ENCODE peak calls at places on chromosomes 7 and 10, in six cellular contexts. One of them, this sample, is unnamed.

GRCh38 chr10:116274141-116274861 is 1.3 kb upstream of the GFRA1 start:
- DNase-seq in A549: peak
- DNase-seq in GM12878: no peak
- DNase-seq in K562: no peak
- DNase-seq in HepG2: no peak
- DNase-seq in endothelial cell of umbilical vein: no peak
- DNase-seq in this sample: no peak

GRCh38 chr10:77328272-77328816 is 309.3 kb downstream of the KCNMA1 start:
- DNase-seq in endothelial cell of umbilical vein: peak
- DNase-seq in GM12878: no peak
- DNase-seq in HepG2: peak
- DNase-seq in K562: peak
- DNase-seq in A549: no peak
- DNase-seq in this sample: peak

GRCh38 chr7:96304573-96304972 is 17.3 kb downstream of the SLC25A13 start:
- DNase-seq in endothelial cell of umbilical vein: no peak
- DNase-seq in HepG2: no peak
- DNase-seq in GM12878: no peak
- DNase-seq in K562: no peak
- DNase-seq in A549: no peak
- DNase-seq in this sample: no peak

GRCh38 chr10:50394832-50395231 is 143.5 kb upstream of the ASAH2 start:
- DNase-seq in GM12878: no peak
- DNase-seq in K562: no peak
- DNase-seq in endothelial cell of umbilical vein: peak
- DNase-seq in A549: no peak
- DNase-seq in HepG2: no peak
- DNase-seq in this sample: no peak

GRCh38 chr10:101273736-101274135 is 44.5 kb upstream of the LBX1 start:
- DNase-seq in A549: no peak
- DNase-seq in HepG2: no peak
- DNase-seq in GM12878: no peak
- DNase-seq in K562: no peak
- DNase-seq in endothelial cell of umbilical vein: no peak
- DNase-seq in this sample: no peak

GRCh38 chr10:122368502-122369254 is 5.8 kb upstream of the PLEKHA1 start:
- DNase-seq in GM12878: no peak
- DNase-seq in HepG2: no peak
- DNase-seq in K562: no peak
- DNase-seq in endothelial cell of umbilical vein: peak
- DNase-seq in A549: no peak
- DNase-seq in this sample: no peak

GRCh38 chr7:1046722-1047679 is 2.7 kb downstream of the GPR146 start:
- DNase-seq in endothelial cell of umbilical vein: no peak
- DNase-seq in HepG2: no peak
- DNase-seq in GM12878: no peak
- DNase-seq in K562: no peak
- DNase-seq in A549: no peak
- DNase-seq in this sample: no peak

GRCh38 chr7:105584165-105584564 is 2.9 kb upstream of the EFCAB10 start:
- DNase-seq in endothelial cell of umbilical vein: no peak
- DNase-seq in GM12878: no peak
- DNase-seq in HepG2: no peak
- DNase-seq in A549: no peak
- DNase-seq in K562: no peak
- DNase-seq in this sample: no peak

GRCh38 chr10:18607503-18607902 is 43.9 kb downstream of the NSUN6 start:
- DNase-seq in GM12878: no peak
- DNase-seq in HepG2: peak
- DNase-seq in A549: peak
- DNase-seq in K562: peak
- DNase-seq in endothelial cell of umbilical vein: peak
- DNase-seq in this sample: no peak

DNA sequence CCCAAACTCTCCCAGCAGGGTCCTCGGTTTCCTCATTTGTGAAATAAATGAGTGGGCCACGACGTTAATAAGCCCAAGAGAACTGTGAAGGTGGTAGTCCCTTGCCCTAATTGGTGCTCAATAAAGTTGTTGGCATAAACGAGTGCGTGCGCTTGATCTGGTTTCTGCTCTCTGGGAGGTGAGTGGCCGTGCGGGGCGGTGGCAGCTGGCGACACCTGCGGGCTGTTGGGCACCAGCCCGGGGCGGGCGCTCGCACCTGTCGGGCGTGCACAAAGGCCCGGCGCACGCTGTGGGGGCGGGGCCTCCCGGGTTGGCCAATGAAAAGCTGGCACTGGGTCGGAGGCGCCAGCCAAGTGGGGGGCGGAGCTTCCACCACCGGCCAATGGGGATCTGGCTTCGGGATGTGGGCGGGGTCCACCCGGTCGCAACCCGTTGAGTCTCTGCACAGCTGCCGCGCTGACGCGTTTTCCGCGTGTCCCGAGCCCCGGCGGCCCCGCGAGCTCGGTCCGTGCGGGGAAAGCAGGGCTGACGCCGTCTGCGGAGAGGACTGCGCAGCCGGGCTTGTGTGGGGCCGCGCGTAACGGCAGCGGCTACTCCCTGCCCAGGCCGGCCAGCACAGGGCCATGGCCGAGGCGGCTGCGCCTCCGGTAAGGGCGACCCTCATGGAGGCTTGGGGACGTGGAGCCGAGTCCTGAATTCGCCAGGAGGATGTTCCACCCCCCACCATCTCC is 23.0 kb downstream of the ZNF783 start:
- DNase-seq in HepG2: no peak
- DNase-seq in GM12878: peak
- DNase-seq in A549: peak
- DNase-seq in K562: peak
- DNase-seq in endothelial cell of umbilical vein: peak
- DNase-seq in this sample: no peak
- TF ChIP-seq POLR2A in HepG2: no peak
- TF ChIP-seq POLR2A in GM12878: peak
- TF ChIP-seq POLR2A in A549: peak
- TF ChIP-seq POLR2A in K562: peak
- TF ChIP-seq POLR2A in endothelial cell of umbilical vein: peak
- TF ChIP-seq POLR2A in this sample: no peak

GRCh38 chr10:131437556-131438465 is 126.3 kb upstream of the TCERG1L start:
- DNase-seq in K562: no peak
- DNase-seq in endothelial cell of umbilical vein: no peak
- DNase-seq in HepG2: no peak
- DNase-seq in GM12878: no peak
- DNase-seq in A549: no peak
- DNase-seq in this sample: no peak
- TF ChIP-seq MYC in K562: no peak
- TF ChIP-seq MYC in endothelial cell of umbilical vein: no peak
- TF ChIP-seq MYC in HepG2: no peak
- TF ChIP-seq MYC in GM12878: no peak
- TF ChIP-seq MYC in A549: no peak
- TF ChIP-seq MYC in this sample: no peak

GRCh38 chr10:48898426-48898825 is 41.2 kb downstream of the LRRC18 start:
- DNase-seq in K562: no peak
- DNase-seq in endothelial cell of umbilical vein: no peak
- DNase-seq in HepG2: no peak
- DNase-seq in GM12878: no peak
- DNase-seq in A549: no peak
- DNase-seq in this sample: no peak
- H3K4me3 ChIP-seq in K562: no peak
- H3K4me3 ChIP-seq in endothelial cell of umbilical vein: no peak
- H3K4me3 ChIP-seq in HepG2: no peak
- H3K4me3 ChIP-seq in GM12878: no peak
- H3K4me3 ChIP-seq in A549: no peak
- H3K4me3 ChIP-seq in this sample: no peak

DNA sequence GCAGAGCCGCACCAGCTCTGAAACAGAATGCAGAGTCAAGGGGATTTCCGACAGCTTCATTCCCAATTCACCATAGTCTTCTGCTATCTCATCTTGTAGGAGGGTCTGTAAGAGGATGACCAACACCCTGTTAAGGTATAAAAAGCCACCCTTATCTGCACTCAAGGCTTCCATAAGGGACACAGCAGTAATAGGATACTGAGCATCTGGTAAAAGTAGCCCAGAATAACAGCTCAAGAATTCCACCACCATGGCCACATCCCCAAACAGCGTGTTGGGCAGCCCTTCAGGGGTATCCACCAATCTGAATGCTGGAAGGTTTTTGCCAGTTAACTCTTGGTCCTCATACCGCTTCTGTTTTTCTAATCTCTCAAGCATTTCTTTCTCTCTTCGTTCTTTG is 43.8 kb downstream of the FZD9 start:
- DNase-seq in K562: peak
- DNase-seq in A549: no peak
- DNase-seq in HepG2: no peak
- DNase-seq in endothelial cell of umbilical vein: no peak
- DNase-seq in GM12878: no peak
- DNase-seq in this sample: no peak
- TF ChIP-seq POLR2A in K562: no peak
- TF ChIP-seq POLR2A in A549: no peak
- TF ChIP-seq POLR2A in HepG2: no peak
- TF ChIP-seq POLR2A in endothelial cell of umbilical vein: no peak
- TF ChIP-seq POLR2A in GM12878: no peak
- TF ChIP-seq POLR2A in this sample: no peak

GRCh38 chr10:124745257-124745656 is 1.1 kb upstream of the FAM53B start:
- DNase-seq in K562: no peak
- DNase-seq in GM12878: no peak
- DNase-seq in HepG2: no peak
- DNase-seq in A549: no peak
- DNase-seq in endothelial cell of umbilical vein: no peak
- DNase-seq in this sample: no peak

GRCh38 chr10:124744688-124745055 is 494 bp upstream of the FAM53B start:
- DNase-seq in GM12878: no peak
- DNase-seq in K562: no peak
- DNase-seq in HepG2: peak
- DNase-seq in endothelial cell of umbilical vein: peak
- DNase-seq in A549: peak
- DNase-seq in this sample: no peak

GRCh38 chr10:124746992-124747391 is 2.8 kb upstream of the FAM53B start:
- DNase-seq in GM12878: no peak
- DNase-seq in K562: no peak
- DNase-seq in A549: no peak
- DNase-seq in endothelial cell of umbilical vein: no peak
- DNase-seq in HepG2: no peak
- DNase-seq in this sample: no peak

GRCh38 chr10:124744047-124744687 is at the start of gene FAM53B:
- DNase-seq in K562: peak
- DNase-seq in GM12878: no peak
- DNase-seq in A549: peak
- DNase-seq in HepG2: no peak
- DNase-seq in endothelial cell of umbilical vein: peak
- DNase-seq in this sample: peak

GRCh38 chr10:124745678-124746077 is 1.5 kb upstream of the FAM53B start:
- DNase-seq in HepG2: peak
- DNase-seq in A549: peak
- DNase-seq in endothelial cell of umbilical vein: peak
- DNase-seq in GM12878: no peak
- DNase-seq in K562: peak
- DNase-seq in this sample: peak
- TF ChIP-seq MYC in HepG2: no peak
- TF ChIP-seq MYC in A549: no peak
- TF ChIP-seq MYC in endothelial cell of umbilical vein: no peak
- TF ChIP-seq MYC in GM12878: no peak
- TF ChIP-seq MYC in K562: no peak
- TF ChIP-seq MYC in this sample: no peak

GRCh38 chr10:23694446-23694920 is 255.6 kb downstream of the OTUD1 start:
- DNase-seq in endothelial cell of umbilical vein: no peak
- DNase-seq in K562: no peak
- DNase-seq in A549: no peak
- DNase-seq in GM12878: no peak
- DNase-seq in HepG2: no peak
- DNase-seq in this sample: no peak
- H3K4me3 ChIP-seq in endothelial cell of umbilical vein: no peak
- H3K4me3 ChIP-seq in K562: no peak
- H3K4me3 ChIP-seq in A549: no peak
- H3K4me3 ChIP-seq in GM12878: no peak
- H3K4me3 ChIP-seq in HepG2: no peak
- H3K4me3 ChIP-seq in this sample: no peak

DNA sequence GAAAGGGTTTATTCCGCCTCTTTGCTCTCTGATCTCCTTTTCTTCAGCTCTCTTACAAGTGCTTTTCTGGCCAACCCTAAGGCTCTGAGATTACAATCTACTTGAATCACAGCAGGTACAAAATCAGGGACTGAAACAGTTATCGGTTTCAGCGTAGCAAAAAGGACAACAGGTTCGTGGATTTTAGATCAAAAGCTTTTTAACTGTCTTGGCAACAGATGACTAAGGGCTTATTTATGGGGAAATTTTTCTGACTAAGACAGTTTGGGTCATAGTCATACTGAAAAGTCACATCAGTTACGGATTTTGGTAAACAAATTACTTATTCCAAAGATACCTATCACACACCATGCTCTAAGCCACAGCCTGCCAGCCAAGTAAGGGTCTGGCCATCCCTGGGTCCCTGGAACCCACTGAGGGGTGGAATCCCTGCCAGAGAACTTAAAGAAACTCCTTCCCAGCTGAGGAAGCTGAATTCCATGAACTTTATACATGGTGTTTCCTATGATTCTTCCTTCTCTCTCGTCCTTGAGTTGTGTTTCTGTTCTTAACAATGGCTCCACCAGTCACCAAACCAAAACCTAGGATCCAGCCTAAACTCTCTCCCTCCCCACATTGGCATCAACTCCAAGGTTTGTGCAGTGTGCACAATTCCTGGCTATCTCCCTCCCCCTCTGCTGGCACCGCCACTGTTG is 169.3 kb downstream of the FAM107B start:
- DNase-seq in HepG2: peak
- DNase-seq in GM12878: peak
- DNase-seq in K562: no peak
- DNase-seq in A549: no peak
- DNase-seq in endothelial cell of umbilical vein: peak
- DNase-seq in this sample: peak
- TF ChIP-seq POLR2A in HepG2: no peak
- TF ChIP-seq POLR2A in GM12878: no peak
- TF ChIP-seq POLR2A in K562: no peak
- TF ChIP-seq POLR2A in A549: no peak
- TF ChIP-seq POLR2A in endothelial cell of umbilical vein: no peak
- TF ChIP-seq POLR2A in this sample: no peak